ENCODE peak calls at places on chromosome X, in eight cellular contexts. One of them, this sample, is unnamed.
A peak's percentile ranks its signal among the peaks of the same experiment; 100 is the strongest.

GRCh38 chrX:133980832-133981588 is 4.4 kb downstream of the GPC3 start:
- DNase-seq in PC-9: no peak
- DNase-seq in tibial nerve: no peak
- DNase-seq in H54: no peak
- DNase-seq in HCT116: no peak
- DNase-seq in AG20443: no peak
- DNase-seq in SK-N-SH: no peak
- DNase-seq in COR-L47: no peak
- DNase-seq in this sample: no peak

GRCh38 chrX:118862086-118862485 is 38.5 kb downstream of the ZCCHC12 start:
- DNase-seq in PC-9: no peak
- DNase-seq in tibial nerve: no peak
- DNase-seq in H54: no peak
- DNase-seq in HCT116: no peak
- DNase-seq in AG20443: no peak
- DNase-seq in SK-N-SH: no peak
- DNase-seq in COR-L47: no peak
- DNase-seq in this sample: no peak

GRCh38 chrX:20594985-20595384 is 328.3 kb upstream of the RPS6KA3 start:
- DNase-seq in PC-9: no peak
- DNase-seq in tibial nerve: no peak
- DNase-seq in H54: no peak
- DNase-seq in HCT116: peak; percentile 1
- DNase-seq in AG20443: peak; percentile 18
- DNase-seq in SK-N-SH: no peak
- DNase-seq in COR-L47: no peak
- DNase-seq in this sample: no peak

GRCh38 chrX:154092371-154092770 is 5.1 kb downstream of the MECP2 start:
- DNase-seq in PC-9: no peak
- DNase-seq in tibial nerve: no peak
- DNase-seq in H54: no peak
- DNase-seq in HCT116: no peak
- DNase-seq in AG20443: no peak
- DNase-seq in SK-N-SH: no peak
- DNase-seq in COR-L47: no peak
- DNase-seq in this sample: no peak

GRCh38 chrX:15750611-15751159 is 12.6 kb downstream of the CA5B start:
- DNase-seq in PC-9: no peak
- DNase-seq in tibial nerve: no peak
- DNase-seq in H54: no peak
- DNase-seq in HCT116: no peak
- DNase-seq in AG20443: no peak
- DNase-seq in SK-N-SH: no peak
- DNase-seq in COR-L47: no peak
- DNase-seq in this sample: no peak

GRCh38 chrX:47484885-47485284 is 1.9 kb upstream of the ZNF41 start:
- DNase-seq in PC-9: no peak
- DNase-seq in tibial nerve: no peak
- DNase-seq in H54: no peak
- DNase-seq in HCT116: no peak
- DNase-seq in AG20443: no peak
- DNase-seq in SK-N-SH: no peak
- DNase-seq in COR-L47: no peak
- DNase-seq in this sample: no peak

GRCh38 chrX:44400588-44400987 is 57.1 kb upstream of the EFHC2 start:
- DNase-seq in PC-9: peak; percentile 64
- DNase-seq in tibial nerve: no peak
- DNase-seq in H54: peak; percentile 6
- DNase-seq in HCT116: peak; percentile 64
- DNase-seq in AG20443: peak; percentile 50
- DNase-seq in SK-N-SH: no peak
- DNase-seq in COR-L47: no peak
- DNase-seq in this sample: no peak

GRCh38 chrX:39869846-39870601 is 227.7 kb downstream of the BCOR start:
- DNase-seq in PC-9: no peak
- DNase-seq in tibial nerve: no peak
- DNase-seq in H54: peak; percentile 38
- DNase-seq in HCT116: no peak
- DNase-seq in AG20443: peak; percentile 21
- DNase-seq in SK-N-SH: no peak
- DNase-seq in COR-L47: no peak
- DNase-seq in this sample: no peak

GRCh38 chrX:151042852-151043251 is 59.7 kb downstream of the HMGB3 start:
- DNase-seq in PC-9: no peak
- DNase-seq in tibial nerve: no peak
- DNase-seq in H54: no peak
- DNase-seq in HCT116: no peak
- DNase-seq in AG20443: no peak
- DNase-seq in SK-N-SH: no peak
- DNase-seq in COR-L47: no peak
- DNase-seq in this sample: no peak

GRCh38 chrX:134600714-134601113 is 57.6 kb downstream of the PLAC1 start:
- DNase-seq in PC-9: peak; percentile 83
- DNase-seq in tibial nerve: no peak
- DNase-seq in H54: no peak
- DNase-seq in HCT116: peak; percentile 46
- DNase-seq in AG20443: no peak
- DNase-seq in SK-N-SH: no peak
- DNase-seq in COR-L47: no peak
- DNase-seq in this sample: no peak

GRCh38 chrX:1685460-1685859 is 70.6 kb downstream of the ASMT start:
- DNase-seq in PC-9: no peak
- DNase-seq in tibial nerve: no peak
- DNase-seq in H54: no peak
- DNase-seq in HCT116: no peak
- DNase-seq in AG20443: no peak
- DNase-seq in SK-N-SH: no peak
- DNase-seq in COR-L47: no peak
- DNase-seq in this sample: no peak

GRCh38 chrX:69324851-69325250 is 159.6 kb upstream of the PJA1 start:
- DNase-seq in PC-9: no peak
- DNase-seq in tibial nerve: no peak
- DNase-seq in H54: no peak
- DNase-seq in HCT116: no peak
- DNase-seq in AG20443: peak; percentile 1
- DNase-seq in SK-N-SH: no peak
- DNase-seq in COR-L47: no peak
- DNase-seq in this sample: no peak

GRCh38 chrX:31580227-31580626 is 508.4 kb upstream of the FTHL17 start:
- DNase-seq in PC-9: no peak
- DNase-seq in tibial nerve: no peak
- DNase-seq in H54: no peak
- DNase-seq in HCT116: no peak
- DNase-seq in AG20443: no peak
- DNase-seq in SK-N-SH: no peak
- DNase-seq in COR-L47: no peak
- DNase-seq in this sample: no peak

GRCh38 chrX:119238557-119238956 is 2.5 kb downstream of the PGRMC1 start:
- DNase-seq in PC-9: no peak
- DNase-seq in tibial nerve: no peak
- DNase-seq in H54: no peak
- DNase-seq in HCT116: no peak
- DNase-seq in AG20443: no peak
- DNase-seq in SK-N-SH: no peak
- DNase-seq in COR-L47: no peak
- DNase-seq in this sample: no peak

GRCh38 chrX:102669526-102669925 is 18.2 kb downstream of the GPRASP1 start:
- DNase-seq in PC-9: no peak
- DNase-seq in tibial nerve: no peak
- DNase-seq in H54: no peak
- DNase-seq in HCT116: no peak
- DNase-seq in AG20443: no peak
- DNase-seq in SK-N-SH: no peak
- DNase-seq in COR-L47: no peak
- DNase-seq in this sample: no peak

GRCh38 chrX:139077303-139078131 is 366.0 kb upstream of the FGF13 start:
- DNase-seq in PC-9: peak; percentile 84
- DNase-seq in tibial nerve: no peak
- DNase-seq in H54: no peak
- DNase-seq in HCT116: no peak
- DNase-seq in AG20443: peak; percentile 22
- DNase-seq in SK-N-SH: no peak
- DNase-seq in COR-L47: no peak
- DNase-seq in this sample: no peak

GRCh38 chrX:57453901-57454300 is 137.9 kb upstream of the ZXDB start:
- DNase-seq in PC-9: no peak
- DNase-seq in tibial nerve: no peak
- DNase-seq in H54: no peak
- DNase-seq in HCT116: no peak
- DNase-seq in AG20443: peak; percentile 17
- DNase-seq in SK-N-SH: peak; percentile 3
- DNase-seq in COR-L47: peak; percentile 15
- DNase-seq in this sample: no peak

This sample was measured in SIG-M5.